ENCODE peak calls at places on chromosomes 5 and 9, in four cellular contexts. O, K, U and J are unnamed samples.
A peak's percentile ranks its signal among the peaks of the same experiment; 100 is the strongest.

GRCh38 chr9:134328841-134329575 is 2.8 kb downstream of the RXRA start:
- DNase-seq in O (no peak), K (no peak), U (no peak), J (peak; percentile 37)

GRCh38 chr9:76114144-76114543 is 223.7 kb downstream of the PCSK5 start:
- DNase-seq in O (no peak), K (no peak), U (no peak), J (no peak)

GRCh38 chr9:8287501-8287900 is 487.9 kb upstream of the DMAC1 start:
- DNase-seq in U (no peak), O (no peak), K (no peak), J (no peak)

GRCh38 chr9:86943871-86944240 is 3.5 kb downstream of the GAS1 start:
- DNase-seq in O (no peak), K (no peak), U (no peak), J (no peak)

GRCh38 chr5:125237026-125237425 is 490.6 kb upstream of the ZNF608 start:
- DNase-seq in O (no peak), K (peak; percentile 25), U (no peak), J (no peak)

GRCh38 chr5:6315580-6315979 is 62.8 kb downstream of the MED10 start:
- DNase-seq in U (no peak), K (no peak), O (no peak), J (no peak)

GRCh38 chr5:169195601-169196000 is 105.3 kb downstream of the SLIT3 start:
- DNase-seq in K (no peak), U (no peak), O (no peak), J (no peak)

GRCh38 chr9:78557540-78557939 is 260.6 kb downstream of the PSAT1 start:
- DNase-seq in K (no peak), O (no peak), U (no peak), J (no peak)

GRCh38 chr9:121944741-121945191 is 148.3 kb downstream of the TTLL11 start:
- DNase-seq in O (no peak), K (no peak), U (no peak), J (peak; percentile 94)

GRCh38 chr5:142590451-142591240 is 95.2 kb downstream of the FGF1 start:
- DNase-seq in O (no peak), U (peak; percentile 31), K (no peak), J (peak; percentile 71)

GRCh38 chr5:97134634-97135033 is 7.8 kb downstream of the LIX1 start:
- DNase-seq in K (no peak), O (peak; percentile 57), U (peak; percentile 62), J (no peak)

GRCh38 chr5:106481375-106481774 is 1189.4 kb downstream of the EFNA5 start:
- DNase-seq in K (no peak), O (no peak), U (no peak), J (peak; percentile 1)

GRCh38 chr5:124599048-124599973 is 147.1 kb downstream of the ZNF608 start:
- DNase-seq in O (no peak), U (no peak), K (no peak), J (no peak)

GRCh38 chr5:13910637-13911288 is 33.7 kb downstream of the DNAH5 start:
- DNase-seq in K (no peak), O (no peak), U (peak; percentile 13), J (peak; percentile 50)

GRCh38 chr5:158139161-158139560 is 280.2 kb upstream of the CLINT1 start:
- DNase-seq in U (peak; percentile 70), K (no peak), O (no peak), J (no peak)

GRCh38 chr5:148913985-148914421 is 87.6 kb downstream of the ADRB2 start:
- DNase-seq in O (no peak), K (peak; percentile 34), U (peak; percentile 97), J (no peak)

GRCh38 chr9:131714821-131715220 is 25.1 kb downstream of the RAPGEF1 start:
- DNase-seq in K (no peak), O (no peak), U (no peak), J (peak; percentile 95)

GRCh38 chr5:150138551-150139265 is 16.9 kb downstream of the PDGFRB start:
- DNase-seq in K (no peak), O (peak; percentile 75), U (peak; percentile 92), J (no peak)

GRCh38 chr5:74643160-74643562 is 2.6 kb upstream of the ENC1 start:
- DNase-seq in U (peak; percentile 11), K (no peak), O (no peak), J (peak; percentile 58)

GRCh38 chr5:106312360-106312759 is 1358.4 kb downstream of the EFNA5 start:
- DNase-seq in K (no peak), U (no peak), O (no peak), J (peak; percentile 10)

GRCh38 chr5:164394686-164395187 is 889.3 kb downstream of the MAT2B start:
- DNase-seq in O (no peak), K (no peak), U (no peak), J (no peak)

GRCh38 chr5:122493091-122493775 is 181.2 kb downstream of the SNCAIP start:
- DNase-seq in O (no peak), K (no peak), U (no peak), J (no peak)

GRCh38 chr5:178793156-178793555 is 62.7 kb upstream of the ZNF354A start:
- DNase-seq in O (peak; percentile 90), U (peak; percentile 51), K (peak; percentile 70), J (peak; percentile 73)

GRCh38 chr9:127912882-127913281 is 4.0 kb downstream of the ST6GALNAC4 start:
- DNase-seq in U (no peak), K (no peak), O (no peak), J (no peak)

DNA sequence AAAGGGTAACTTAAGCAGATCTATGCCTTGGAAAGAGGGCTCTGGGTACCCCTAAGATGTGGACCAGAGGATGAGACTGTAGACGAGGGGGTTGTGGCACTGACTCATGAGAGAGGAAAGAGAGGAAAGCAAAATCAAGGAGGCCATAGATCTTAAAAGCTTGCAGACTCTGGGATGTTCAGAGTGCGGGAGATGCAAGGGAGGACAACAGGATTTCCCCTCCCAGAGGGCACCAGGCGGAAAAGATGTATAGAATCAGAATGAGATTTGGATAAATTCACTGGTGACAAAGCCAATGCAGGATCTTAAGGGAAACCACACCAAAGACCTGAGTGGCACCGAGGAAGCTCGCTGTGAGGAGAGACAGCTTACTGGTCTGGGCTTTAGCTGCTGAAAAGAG is 27.1 kb downstream of the HRH2 start:
- DNase-seq in O (no peak), U (no peak), K (no peak), J (no peak)
- H3K79me2 ChIP-seq in O (no peaks in the 10 kb centered on the region), U (no peaks in the 10 kb centered on the region), K (no peaks in the 10 kb centered on the region), J (no peaks in the 10 kb centered on the region)

GRCh38 chr5:127012933-127013332 is 17.4 kb downstream of the MARCHF3 start:
- DNase-seq in O (no peak), U (no peak), K (no peak), J (no peak)

GRCh38 chr5:127011961-127012644 is 18.3 kb downstream of the MARCHF3 start:
- DNase-seq in O (no peak), K (no peak), U (no peak), J (no peak)

GRCh38 chr5:127014573-127014972 is 15.8 kb downstream of the MARCHF3 start:
- DNase-seq in K (no peak), O (no peak), U (no peak), J (no peak)

GRCh38 chr5:127011151-127011550 is 19.2 kb downstream of the MARCHF3 start:
- DNase-seq in U (no peak), O (no peak), K (no peak), J (no peak)

DNA sequence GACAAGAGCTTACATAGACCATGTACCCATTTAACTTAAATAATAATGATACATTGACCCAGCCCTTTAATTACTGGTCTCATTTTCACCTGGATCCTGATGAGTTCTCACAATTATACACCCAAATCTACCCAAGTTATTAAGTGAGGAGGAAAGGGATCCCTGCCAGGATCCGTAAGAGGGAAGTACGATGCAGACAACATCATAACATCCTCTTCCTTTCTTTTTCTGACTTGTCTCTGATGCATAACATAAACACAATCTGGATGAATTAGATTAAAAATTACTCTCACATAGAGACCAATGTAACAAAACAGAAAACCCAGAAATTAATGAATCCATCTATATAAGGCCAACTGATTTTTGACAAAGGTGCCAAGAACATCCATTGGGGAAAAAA is 17.0 kb downstream of the MARCHF3 start:
- DNase-seq in U (no peak), O (no peak), K (no peak), J (no peak)
- H2AK5ac ChIP-seq in U (no peak overlapping the region), O (no peak overlapping the region), K (no peak overlapping the region), J (no peak overlapping the region)

GRCh38 chr9:69141851-69142250 is 32.2 kb upstream of the TJP2 start:
- DNase-seq in U (no peak), O (peak; percentile 12), K (no peak), J (no peak)

GRCh38 chr9:69145148-69145547 is 28.9 kb upstream of the TJP2 start:
- DNase-seq in U (no peak), K (no peak), O (peak; percentile 1), J (no peak)

GRCh38 chr9:69140123-69140741 is 33.8 kb upstream of the TJP2 start:
- DNase-seq in U (no peak), O (peak; percentile 17), K (no peak), J (no peak)

GRCh38 chr9:69139596-69139995 is 34.5 kb upstream of the TJP2 start:
- DNase-seq in O (peak; percentile 12), K (no peak), U (no peak), J (no peak)

GRCh38 chr9:69143291-69143690 is 30.8 kb upstream of the TJP2 start:
- DNase-seq in O (no peak), U (no peak), K (no peak), J (no peak)
- H3K79me2 ChIP-seq in O (peaks cover 11% of the 10 kb centered on the region), U (peaks cover 11% of the 10 kb centered on the region), K (peaks cover 86% of the 10 kb centered on the region), J (peaks cover 10% of the 10 kb centered on the region)

GRCh38 chr5:111962906-111963305 is 205.9 kb upstream of the NREP start:
- DNase-seq in K (no peak), U (no peak), O (no peak), J (no peak)
- H2AK5ac ChIP-seq in K (no peak overlapping the region), U (no peak overlapping the region), O (no peak overlapping the region), J (no peak overlapping the region)

GRCh38 chr5:100595152-100595811 is 60.1 kb downstream of the FAM174A start:
- DNase-seq in K (no peak), U (peak; percentile 1), O (no peak), J (peak; percentile 42)

GRCh38 chr5:100584889-100585288 is 49.7 kb downstream of the FAM174A start:
- DNase-seq in O (no peak), K (no peak), U (no peak), J (no peak)

GRCh38 chr5:100595812-100596173 is 60.6 kb downstream of the FAM174A start:
- DNase-seq in K (no peak), O (no peak), U (no peak), J (no peak)

GRCh38 chr5:100590867-100591266 is 55.7 kb downstream of the FAM174A start:
- DNase-seq in U (no peak), K (no peak), O (no peak), J (no peak)
- H3K79me2 ChIP-seq in U (no peaks in the 10 kb centered on the region), K (no peaks in the 10 kb centered on the region), O (no peaks in the 10 kb centered on the region), J (no peaks in the 10 kb centered on the region)

GRCh38 chr5:151691706-151692105 is 5.0 kb upstream of the SPARC start:
- DNase-seq in O (no peak), U (no peak), K (no peak), J (no peak)
- H2AK5ac ChIP-seq in O (no peak overlapping the region), U (no peak overlapping the region), K (no peak overlapping the region), J (no peak overlapping the region)